ENCODE peak calls at places on chromosomes 3 and 15, in eight cellular contexts. One of them, this sample, is unnamed.

GRCh38 chr3:69433938-69434263 is 48.0 kb upstream of the FRMD4B start:
- DNase-seq in CD8-positive, alpha-beta memory T cell: no peak
- DNase-seq in heart right ventricle: no peak
- DNase-seq in body of pancreas: no peak
- DNase-seq in trophoblast cell: no peak
- DNase-seq in foreskin fibroblast: peak; percentile 28
- DNase-seq in astrocyte of the spinal cord: no peak
- DNase-seq in CD4-positive, alpha-beta memory T cell: no peak
- DNase-seq in this sample: peak; percentile 47

GRCh38 chr3:86990734-86991481 is at the start of gene VGLL3:
- DNase-seq in foreskin fibroblast: peak; percentile 88
- DNase-seq in heart right ventricle: peak; percentile 72
- DNase-seq in body of pancreas: peak; percentile 77
- DNase-seq in trophoblast cell: peak; percentile 78
- DNase-seq in astrocyte of the spinal cord: peak; percentile 94
- DNase-seq in CD4-positive, alpha-beta memory T cell: no peak
- DNase-seq in CD8-positive, alpha-beta memory T cell: no peak
- DNase-seq in this sample: peak; percentile 72

GRCh38 chr3:169344465-169344864 is 319.0 kb downstream of the MECOM start:
- DNase-seq in foreskin fibroblast: no peak
- DNase-seq in body of pancreas: no peak
- DNase-seq in CD4-positive, alpha-beta memory T cell: no peak
- DNase-seq in heart right ventricle: no peak
- DNase-seq in astrocyte of the spinal cord: peak; percentile 16
- DNase-seq in trophoblast cell: no peak
- DNase-seq in CD8-positive, alpha-beta memory T cell: no peak
- DNase-seq in this sample: no peak

GRCh38 chr15:58314593-58315216 is 117.1 kb upstream of the LIPC start:
- DNase-seq in astrocyte of the spinal cord: no peak
- DNase-seq in CD8-positive, alpha-beta memory T cell: no peak
- DNase-seq in heart right ventricle: no peak
- DNase-seq in trophoblast cell: no peak
- DNase-seq in CD4-positive, alpha-beta memory T cell: no peak
- DNase-seq in body of pancreas: no peak
- DNase-seq in foreskin fibroblast: no peak
- DNase-seq in this sample: no peak

GRCh38 chr3:44326035-44326434 is 12.5 kb upstream of the TCAIM start:
- DNase-seq in astrocyte of the spinal cord: peak; percentile 25
- DNase-seq in body of pancreas: no peak
- DNase-seq in CD8-positive, alpha-beta memory T cell: no peak
- DNase-seq in heart right ventricle: no peak
- DNase-seq in CD4-positive, alpha-beta memory T cell: no peak
- DNase-seq in foreskin fibroblast: peak; percentile 10
- DNase-seq in trophoblast cell: no peak
- DNase-seq in this sample: no peak

GRCh38 chr3:67048716-67049076 is 50.6 kb downstream of the KBTBD8 start:
- DNase-seq in astrocyte of the spinal cord: no peak
- DNase-seq in trophoblast cell: no peak
- DNase-seq in foreskin fibroblast: no peak
- DNase-seq in CD4-positive, alpha-beta memory T cell: no peak
- DNase-seq in CD8-positive, alpha-beta memory T cell: no peak
- DNase-seq in body of pancreas: no peak
- DNase-seq in heart right ventricle: no peak
- DNase-seq in this sample: no peak

GRCh38 chr3:83842511-83842910 is 1116.3 kb upstream of the CADM2 start:
- DNase-seq in trophoblast cell: no peak
- DNase-seq in heart right ventricle: no peak
- DNase-seq in CD4-positive, alpha-beta memory T cell: no peak
- DNase-seq in foreskin fibroblast: no peak
- DNase-seq in CD8-positive, alpha-beta memory T cell: no peak
- DNase-seq in body of pancreas: no peak
- DNase-seq in astrocyte of the spinal cord: peak; percentile 3
- DNase-seq in this sample: no peak

GRCh38 chr3:127624074-127624473 is 4.9 kb upstream of the PODXL2 start:
- DNase-seq in astrocyte of the spinal cord: no peak
- DNase-seq in CD8-positive, alpha-beta memory T cell: no peak
- DNase-seq in CD4-positive, alpha-beta memory T cell: no peak
- DNase-seq in foreskin fibroblast: no peak
- DNase-seq in heart right ventricle: no peak
- DNase-seq in trophoblast cell: no peak
- DNase-seq in body of pancreas: no peak
- DNase-seq in this sample: no peak

GRCh38 chr15:40103124-40103858 is 5.4 kb downstream of the BMF start:
- DNase-seq in astrocyte of the spinal cord: peak; percentile 80
- DNase-seq in CD8-positive, alpha-beta memory T cell: no peak
- DNase-seq in foreskin fibroblast: peak; percentile 74
- DNase-seq in heart right ventricle: peak; percentile 83
- DNase-seq in trophoblast cell: peak; percentile 72
- DNase-seq in CD4-positive, alpha-beta memory T cell: no peak
- DNase-seq in body of pancreas: peak; percentile 91
- DNase-seq in this sample: peak; percentile 79

GRCh38 chr3:169389925-169390253 is 273.6 kb downstream of the MECOM start:
- DNase-seq in CD8-positive, alpha-beta memory T cell: no peak
- DNase-seq in foreskin fibroblast: no peak
- DNase-seq in astrocyte of the spinal cord: no peak
- DNase-seq in CD4-positive, alpha-beta memory T cell: no peak
- DNase-seq in body of pancreas: peak; percentile 49
- DNase-seq in heart right ventricle: no peak
- DNase-seq in trophoblast cell: no peak
- DNase-seq in this sample: no peak

GRCh38 chr15:89119489-89120478 is 31.5 kb downstream of the ABHD2 start:
- DNase-seq in body of pancreas: peak; percentile 62
- DNase-seq in CD8-positive, alpha-beta memory T cell: no peak
- DNase-seq in CD4-positive, alpha-beta memory T cell: no peak
- DNase-seq in heart right ventricle: no peak
- DNase-seq in foreskin fibroblast: no peak
- DNase-seq in trophoblast cell: peak; percentile 80
- DNase-seq in astrocyte of the spinal cord: peak; percentile 91
- DNase-seq in this sample: no peak

GRCh38 chr3:60017631-60018030 is 967.8 kb upstream of the CFAP20DC start:
- DNase-seq in CD8-positive, alpha-beta memory T cell: peak; percentile 2
- DNase-seq in foreskin fibroblast: no peak
- DNase-seq in body of pancreas: no peak
- DNase-seq in astrocyte of the spinal cord: peak; percentile 83
- DNase-seq in CD4-positive, alpha-beta memory T cell: peak; percentile 68
- DNase-seq in trophoblast cell: no peak
- DNase-seq in heart right ventricle: no peak
- DNase-seq in this sample: no peak

GRCh38 chr3:45082139-45082538 is 56.0 kb downstream of the CLEC3B start:
- DNase-seq in astrocyte of the spinal cord: peak; percentile 81
- DNase-seq in trophoblast cell: no peak
- DNase-seq in heart right ventricle: no peak
- DNase-seq in body of pancreas: no peak
- DNase-seq in foreskin fibroblast: peak; percentile 68
- DNase-seq in CD4-positive, alpha-beta memory T cell: no peak
- DNase-seq in CD8-positive, alpha-beta memory T cell: no peak
- DNase-seq in this sample: no peak

GRCh38 chr3:43231276-43232000 is 54.9 kb upstream of the SNRK start:
- DNase-seq in foreskin fibroblast: no peak
- DNase-seq in trophoblast cell: no peak
- DNase-seq in CD4-positive, alpha-beta memory T cell: no peak
- DNase-seq in body of pancreas: no peak
- DNase-seq in astrocyte of the spinal cord: peak; percentile 21
- DNase-seq in heart right ventricle: no peak
- DNase-seq in CD8-positive, alpha-beta memory T cell: no peak
- DNase-seq in this sample: no peak
- H3K4me3 ChIP-seq in foreskin fibroblast: no peak overlapping the region
- H3K4me3 ChIP-seq in trophoblast cell: no peak overlapping the region
- H3K4me3 ChIP-seq in CD4-positive, alpha-beta memory T cell: no peak overlapping the region
- H3K4me3 ChIP-seq in body of pancreas: no peak overlapping the region
- H3K4me3 ChIP-seq in astrocyte of the spinal cord: no peak overlapping the region
- H3K4me3 ChIP-seq in heart right ventricle: no peak overlapping the region
- H3K4me3 ChIP-seq in CD8-positive, alpha-beta memory T cell: no peak overlapping the region
- H3K4me3 ChIP-seq in this sample: no peak overlapping the region

DNA sequence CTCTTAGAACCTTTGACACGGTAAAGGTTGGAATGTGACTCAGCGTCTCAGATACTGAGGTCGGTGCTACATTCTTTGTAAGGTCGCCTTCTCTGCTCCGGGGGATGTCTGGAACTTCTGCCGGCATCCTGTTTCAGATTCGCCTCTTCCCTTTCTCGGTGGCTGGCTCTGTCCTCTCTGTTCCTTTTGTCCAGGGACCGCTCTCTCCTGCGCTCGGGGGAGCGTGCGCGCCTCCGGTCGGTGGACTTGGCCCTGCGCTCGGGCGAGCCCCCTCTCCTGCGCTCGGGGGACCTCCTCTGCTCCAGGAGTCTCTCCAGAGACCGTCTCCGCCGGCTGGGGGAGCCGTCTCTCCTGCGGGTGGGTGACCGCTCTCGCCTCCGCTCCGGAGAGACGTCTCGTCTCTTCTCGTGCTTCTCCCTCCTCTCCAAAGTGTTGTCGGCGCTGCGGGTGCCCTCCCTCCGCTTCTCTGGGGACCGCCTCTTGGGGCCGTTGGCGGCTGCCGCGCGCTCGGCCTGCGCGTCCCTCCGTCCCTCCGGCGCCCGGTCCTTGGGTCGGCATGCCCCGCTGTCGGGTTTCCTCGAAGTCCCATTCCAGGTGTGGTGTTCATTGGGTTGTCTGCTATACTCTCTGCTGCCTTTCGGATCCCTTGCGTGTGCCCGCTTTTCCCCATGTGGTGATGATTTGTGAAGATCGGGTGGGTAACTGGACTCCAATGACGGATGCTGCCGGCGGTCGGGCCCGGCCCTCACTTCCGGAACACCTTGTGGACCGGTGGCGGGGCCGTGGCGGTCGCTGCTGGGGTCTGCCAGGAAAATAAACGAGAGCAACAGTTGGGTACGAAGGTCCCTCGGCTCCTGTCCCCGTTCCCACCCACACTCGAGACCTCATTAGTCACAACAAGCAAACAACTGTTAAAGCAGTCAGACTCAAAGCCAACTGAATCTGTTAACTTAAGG is 668.8 kb upstream of the ADAMTS9 start:
- DNase-seq in trophoblast cell: peak; percentile 25
- DNase-seq in body of pancreas: no peak
- DNase-seq in CD4-positive, alpha-beta memory T cell: no peak
- DNase-seq in foreskin fibroblast: peak; percentile 21
- DNase-seq in astrocyte of the spinal cord: no peak
- DNase-seq in heart right ventricle: peak; percentile 23
- DNase-seq in CD8-positive, alpha-beta memory T cell: no peak
- DNase-seq in this sample: no peak
- H3K4me3 ChIP-seq in trophoblast cell: no peak overlapping the region
- H3K4me3 ChIP-seq in body of pancreas: no peak overlapping the region
- H3K4me3 ChIP-seq in CD4-positive, alpha-beta memory T cell: no peak overlapping the region
- H3K4me3 ChIP-seq in foreskin fibroblast: peak overlapping the region; percentile 43
- H3K4me3 ChIP-seq in astrocyte of the spinal cord: peak overlapping the region; percentile 23
- H3K4me3 ChIP-seq in heart right ventricle: no peak overlapping the region
- H3K4me3 ChIP-seq in CD8-positive, alpha-beta memory T cell: no peak overlapping the region
- H3K4me3 ChIP-seq in this sample: no peak overlapping the region

DNA sequence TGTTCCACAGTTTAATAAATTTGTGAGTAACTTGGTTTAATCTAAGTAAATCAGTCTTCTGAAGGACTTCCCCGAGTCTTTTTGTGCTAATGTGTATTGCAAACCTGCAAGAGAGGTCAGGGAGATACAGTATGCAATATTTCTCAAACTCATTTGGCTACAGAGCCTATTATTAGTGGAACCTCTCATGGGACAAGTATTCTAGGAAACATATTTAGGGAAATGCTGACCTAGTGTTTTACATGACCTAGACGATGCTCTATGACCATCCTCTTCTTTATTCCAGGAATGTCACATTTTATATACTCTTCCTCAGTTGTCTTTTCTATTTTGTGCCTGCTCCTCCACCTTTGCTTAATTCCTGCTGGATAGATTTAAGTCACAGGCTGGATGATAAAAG is 327.8 kb upstream of the TBC1D5 start:
- DNase-seq in astrocyte of the spinal cord: no peak
- DNase-seq in foreskin fibroblast: no peak
- DNase-seq in CD4-positive, alpha-beta memory T cell: no peak
- DNase-seq in CD8-positive, alpha-beta memory T cell: no peak
- DNase-seq in heart right ventricle: no peak
- DNase-seq in body of pancreas: no peak
- DNase-seq in trophoblast cell: no peak
- DNase-seq in this sample: no peak
- H3K4me3 ChIP-seq in astrocyte of the spinal cord: no peak overlapping the region
- H3K4me3 ChIP-seq in foreskin fibroblast: no peak overlapping the region
- H3K4me3 ChIP-seq in CD4-positive, alpha-beta memory T cell: no peak overlapping the region
- H3K4me3 ChIP-seq in CD8-positive, alpha-beta memory T cell: no peak overlapping the region
- H3K4me3 ChIP-seq in heart right ventricle: no peak overlapping the region
- H3K4me3 ChIP-seq in body of pancreas: no peak overlapping the region
- H3K4me3 ChIP-seq in trophoblast cell: no peak overlapping the region
- H3K4me3 ChIP-seq in this sample: no peak overlapping the region

DNA sequence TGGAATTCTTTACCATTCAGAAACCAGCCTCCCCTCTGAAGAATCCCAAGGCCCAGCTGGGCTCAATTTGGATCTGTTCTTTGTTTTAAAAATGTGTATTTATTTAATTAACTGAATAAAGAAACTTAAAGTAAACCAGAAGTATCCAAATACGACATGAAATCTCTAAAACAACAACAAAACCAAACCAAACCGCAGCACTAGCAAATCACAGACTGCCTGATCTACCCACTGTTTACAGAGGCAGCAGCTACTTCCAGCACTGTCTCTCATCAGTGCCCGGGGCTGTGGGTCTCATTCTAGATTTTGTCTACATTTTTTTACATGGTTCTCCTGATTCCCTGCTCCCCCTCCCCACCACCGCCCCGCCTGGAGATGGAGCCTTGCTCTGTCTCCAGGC is 2.3 kb downstream of the FLNB start:
- DNase-seq in foreskin fibroblast: no peak
- DNase-seq in body of pancreas: no peak
- DNase-seq in astrocyte of the spinal cord: no peak
- DNase-seq in heart right ventricle: no peak
- DNase-seq in CD8-positive, alpha-beta memory T cell: no peak
- DNase-seq in trophoblast cell: no peak
- DNase-seq in CD4-positive, alpha-beta memory T cell: no peak
- DNase-seq in this sample: peak; percentile 84
- H3K4me3 ChIP-seq in foreskin fibroblast: peak overlapping the region; percentile 97
- H3K4me3 ChIP-seq in body of pancreas: no peak overlapping the region
- H3K4me3 ChIP-seq in astrocyte of the spinal cord: peak overlapping the region; percentile 99
- H3K4me3 ChIP-seq in heart right ventricle: peak overlapping the region; percentile 86
- H3K4me3 ChIP-seq in CD8-positive, alpha-beta memory T cell: no peak overlapping the region
- H3K4me3 ChIP-seq in trophoblast cell: peak overlapping the region; percentile 93
- H3K4me3 ChIP-seq in CD4-positive, alpha-beta memory T cell: no peak overlapping the region
- H3K4me3 ChIP-seq in this sample: peak overlapping the region; percentile 68

DNA sequence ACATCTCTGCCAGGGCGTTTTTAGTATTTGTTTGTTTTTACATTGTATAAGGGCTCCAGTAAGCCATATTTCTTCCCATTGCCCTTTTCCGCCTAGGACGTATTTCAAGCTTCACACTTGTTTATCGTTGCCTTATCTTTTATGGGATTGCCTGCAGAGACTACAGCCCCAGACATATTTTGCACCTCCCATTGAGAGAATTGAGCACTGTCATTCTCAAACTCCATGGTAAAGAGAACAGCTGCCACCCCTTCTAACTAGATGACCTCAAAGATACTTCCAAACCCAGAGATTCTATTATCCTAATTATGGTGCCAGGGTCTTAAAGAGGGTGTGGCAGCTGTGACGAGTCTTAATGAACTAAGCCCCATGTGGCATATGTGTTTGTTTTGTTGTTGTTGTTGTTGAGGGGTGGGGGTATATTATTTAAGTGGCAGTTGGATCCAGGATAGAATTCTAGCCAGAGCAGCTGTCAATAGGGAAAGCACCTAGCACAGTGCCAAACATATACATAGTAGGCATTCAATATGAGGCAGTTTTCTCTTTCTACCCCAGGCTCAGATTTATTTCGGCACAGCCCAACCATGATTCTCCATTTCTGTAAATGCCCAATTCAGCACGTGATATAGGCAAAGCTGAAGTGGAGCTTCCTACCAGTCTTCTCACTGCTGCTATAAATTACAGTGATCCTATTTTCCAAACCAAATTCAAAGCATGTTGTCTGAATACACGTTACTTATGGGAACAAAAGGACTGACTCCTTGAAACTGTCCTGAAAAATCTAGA is 924 bp upstream of the TP53BP1 start:
- DNase-seq in body of pancreas: no peak
- DNase-seq in CD4-positive, alpha-beta memory T cell: no peak
- DNase-seq in heart right ventricle: no peak
- DNase-seq in foreskin fibroblast: no peak
- DNase-seq in trophoblast cell: no peak
- DNase-seq in astrocyte of the spinal cord: no peak
- DNase-seq in CD8-positive, alpha-beta memory T cell: no peak
- DNase-seq in this sample: no peak
- H3K4me3 ChIP-seq in body of pancreas: no peak overlapping the region
- H3K4me3 ChIP-seq in CD4-positive, alpha-beta memory T cell: peak overlapping the region; percentile 90
- H3K4me3 ChIP-seq in heart right ventricle: peak overlapping the region; percentile 62
- H3K4me3 ChIP-seq in foreskin fibroblast: peak overlapping the region; percentile 85
- H3K4me3 ChIP-seq in trophoblast cell: no peak overlapping the region
- H3K4me3 ChIP-seq in astrocyte of the spinal cord: peak overlapping the region; percentile 91
- H3K4me3 ChIP-seq in CD8-positive, alpha-beta memory T cell: peak overlapping the region; percentile 85
- H3K4me3 ChIP-seq in this sample: peak overlapping the region; percentile 77

This sample was measured in SJSA1.